ENCODE peak calls at places on chromosomes 12 and 14, in seven cellular contexts. One of them, this sample, is unnamed.
A peak's percentile ranks its signal among the peaks of the same experiment; 100 is the strongest.

GRCh38 chr12:104865080-104865479 is 93.0 kb downstream of the SLC41A2 start:
- DNase-seq in psoas muscle: no peak
- DNase-seq in naive thymus-derived CD4-positive, alpha-beta T cell: no peak
- DNase-seq in lower lobe of right lung: no peak
- DNase-seq in Panc1: no peak
- DNase-seq in thoracic aorta: no peak
- DNase-seq in GM23338: no peak
- DNase-seq in this sample: no peak

GRCh38 chr14:24398943-24399801 is at the start of gene NYNRIN:
- DNase-seq in GM23338: peak; percentile 41
- DNase-seq in lower lobe of right lung: peak; percentile 63
- DNase-seq in psoas muscle: peak; percentile 76
- DNase-seq in Panc1: no peak
- DNase-seq in naive thymus-derived CD4-positive, alpha-beta T cell: peak; percentile 32
- DNase-seq in thoracic aorta: no peak
- DNase-seq in this sample: peak; percentile 74

GRCh38 chr12:48183091-48183875 is at the start of gene CCDC184:
- DNase-seq in psoas muscle: peak; percentile 74
- DNase-seq in lower lobe of right lung: peak; percentile 64
- DNase-seq in naive thymus-derived CD4-positive, alpha-beta T cell: peak; percentile 84
- DNase-seq in Panc1: peak; percentile 38
- DNase-seq in GM23338: peak; percentile 95
- DNase-seq in thoracic aorta: peak; percentile 32
- DNase-seq in this sample: no peak

GRCh38 chr12:105281694-105282049 is 45.7 kb upstream of the APPL2 start:
- DNase-seq in psoas muscle: no peak
- DNase-seq in naive thymus-derived CD4-positive, alpha-beta T cell: no peak
- DNase-seq in thoracic aorta: no peak
- DNase-seq in lower lobe of right lung: no peak
- DNase-seq in Panc1: no peak
- DNase-seq in GM23338: peak; percentile 35
- DNase-seq in this sample: no peak

GRCh38 chr14:55518391-55518790 is 61.6 kb upstream of the KTN1 start:
- DNase-seq in Panc1: no peak
- DNase-seq in naive thymus-derived CD4-positive, alpha-beta T cell: no peak
- DNase-seq in GM23338: no peak
- DNase-seq in thoracic aorta: no peak
- DNase-seq in psoas muscle: no peak
- DNase-seq in lower lobe of right lung: no peak
- DNase-seq in this sample: no peak

GRCh38 chr14:25110101-25110500 is 60.2 kb upstream of the STXBP6 start:
- DNase-seq in psoas muscle: no peak
- DNase-seq in Panc1: no peak
- DNase-seq in lower lobe of right lung: no peak
- DNase-seq in naive thymus-derived CD4-positive, alpha-beta T cell: no peak
- DNase-seq in thoracic aorta: no peak
- DNase-seq in GM23338: no peak
- DNase-seq in this sample: no peak

GRCh38 chr14:53368714-53369191 is 215.6 kb upstream of the DDHD1 start:
- DNase-seq in lower lobe of right lung: no peak
- DNase-seq in psoas muscle: no peak
- DNase-seq in naive thymus-derived CD4-positive, alpha-beta T cell: no peak
- DNase-seq in GM23338: no peak
- DNase-seq in thoracic aorta: no peak
- DNase-seq in Panc1: no peak
- DNase-seq in this sample: no peak

GRCh38 chr12:111413442-111414086 is 7.8 kb downstream of the SH2B3 start:
- DNase-seq in naive thymus-derived CD4-positive, alpha-beta T cell: no peak
- DNase-seq in GM23338: no peak
- DNase-seq in thoracic aorta: no peak
- DNase-seq in Panc1: no peak
- DNase-seq in psoas muscle: no peak
- DNase-seq in lower lobe of right lung: peak; percentile 51
- DNase-seq in this sample: no peak

GRCh38 chr12:89951694-89952060 is 243.0 kb upstream of the ATP2B1 start:
- DNase-seq in psoas muscle: no peak
- DNase-seq in naive thymus-derived CD4-positive, alpha-beta T cell: no peak
- DNase-seq in lower lobe of right lung: no peak
- DNase-seq in GM23338: no peak
- DNase-seq in thoracic aorta: no peak
- DNase-seq in Panc1: no peak
- DNase-seq in this sample: no peak

GRCh38 chr12:76899522-76899921 is 20.7 kb upstream of the CSRP2 start:
- DNase-seq in lower lobe of right lung: no peak
- DNase-seq in GM23338: no peak
- DNase-seq in psoas muscle: no peak
- DNase-seq in naive thymus-derived CD4-positive, alpha-beta T cell: no peak
- DNase-seq in Panc1: no peak
- DNase-seq in thoracic aorta: no peak
- DNase-seq in this sample: no peak

DNA sequence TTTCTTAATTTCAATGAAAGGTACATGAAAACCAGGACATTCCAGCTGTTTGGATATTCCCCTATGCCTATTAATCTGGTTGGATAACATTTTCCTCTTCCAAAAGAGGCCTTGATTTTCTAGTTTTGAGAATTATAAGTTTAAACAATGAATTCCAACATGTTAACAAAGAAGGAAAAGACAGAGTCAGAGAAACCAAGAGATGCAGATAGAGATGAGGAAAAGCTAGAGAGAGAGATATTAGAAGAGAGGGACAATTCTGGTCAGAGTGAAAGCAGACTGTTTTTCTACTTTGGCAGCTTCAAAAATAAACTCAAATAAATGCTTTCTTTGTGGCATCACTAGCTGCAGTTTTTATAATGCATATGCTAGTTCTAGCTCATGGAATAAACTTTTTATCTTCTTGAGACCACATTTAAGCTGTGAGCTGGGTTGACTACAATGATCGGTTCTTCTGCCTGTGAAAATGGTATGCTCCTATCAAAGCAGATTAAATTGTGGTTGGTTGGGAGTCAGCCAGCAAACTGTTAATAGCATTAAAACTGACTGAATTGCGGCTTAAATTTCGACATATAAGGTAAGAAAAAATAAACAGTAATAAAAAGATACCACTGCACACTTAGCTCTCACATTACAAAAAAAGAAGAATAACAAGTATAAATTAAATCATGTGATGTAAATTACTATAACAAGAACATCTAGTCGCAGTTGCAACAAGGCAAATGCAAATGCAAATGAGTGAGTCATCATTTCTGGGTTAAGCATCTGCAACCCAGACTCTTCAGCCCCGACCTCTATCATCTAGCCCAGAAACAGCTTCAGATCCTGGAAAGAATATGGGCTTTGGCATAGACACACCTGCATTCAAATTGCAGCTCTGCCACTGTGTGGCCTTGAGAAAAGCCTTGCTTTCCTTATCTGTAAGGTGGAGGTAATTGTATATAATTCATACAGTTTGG is 19.7 kb upstream of the DHRS7 start:
- DNase-seq in psoas muscle: no peak
- DNase-seq in naive thymus-derived CD4-positive, alpha-beta T cell: no peak
- DNase-seq in GM23338: no peak
- DNase-seq in thoracic aorta: no peak
- DNase-seq in Panc1: no peak
- DNase-seq in lower lobe of right lung: no peak
- DNase-seq in this sample: no peak
- H3K4me3 ChIP-seq in psoas muscle: peak overlapping the region; percentile 65
- H3K4me3 ChIP-seq in naive thymus-derived CD4-positive, alpha-beta T cell: no peak overlapping the region
- H3K4me3 ChIP-seq in GM23338: no peak overlapping the region
- H3K4me3 ChIP-seq in thoracic aorta: peak overlapping the region; percentile 72
- H3K4me3 ChIP-seq in Panc1: no peak overlapping the region
- H3K4me3 ChIP-seq in lower lobe of right lung: no peak overlapping the region
- H3K4me3 ChIP-seq in this sample: peak overlapping the region; percentile 55

GRCh38 chr12:118013283-118013682 is 3.2 kb upstream of the RFC5 start:
- DNase-seq in naive thymus-derived CD4-positive, alpha-beta T cell: no peak
- DNase-seq in psoas muscle: no peak
- DNase-seq in thoracic aorta: no peak
- DNase-seq in Panc1: no peak
- DNase-seq in GM23338: no peak
- DNase-seq in lower lobe of right lung: no peak
- DNase-seq in this sample: no peak

GRCh38 chr12:118015944-118016343 is 559 bp upstream of the RFC5 start:
- DNase-seq in Panc1: no peak
- DNase-seq in GM23338: no peak
- DNase-seq in naive thymus-derived CD4-positive, alpha-beta T cell: no peak
- DNase-seq in lower lobe of right lung: no peak
- DNase-seq in psoas muscle: no peak
- DNase-seq in thoracic aorta: no peak
- DNase-seq in this sample: no peak

GRCh38 chr12:118015306-118015705 is 1.2 kb upstream of the RFC5 start:
- DNase-seq in lower lobe of right lung: no peak
- DNase-seq in naive thymus-derived CD4-positive, alpha-beta T cell: no peak
- DNase-seq in thoracic aorta: no peak
- DNase-seq in Panc1: no peak
- DNase-seq in GM23338: no peak
- DNase-seq in psoas muscle: no peak
- DNase-seq in this sample: no peak

GRCh38 chr12:118017926-118018325 is 1.4 kb downstream of the RFC5 start:
- DNase-seq in thoracic aorta: no peak
- DNase-seq in Panc1: no peak
- DNase-seq in naive thymus-derived CD4-positive, alpha-beta T cell: no peak
- DNase-seq in lower lobe of right lung: no peak
- DNase-seq in psoas muscle: no peak
- DNase-seq in GM23338: no peak
- DNase-seq in this sample: no peak

DNA sequence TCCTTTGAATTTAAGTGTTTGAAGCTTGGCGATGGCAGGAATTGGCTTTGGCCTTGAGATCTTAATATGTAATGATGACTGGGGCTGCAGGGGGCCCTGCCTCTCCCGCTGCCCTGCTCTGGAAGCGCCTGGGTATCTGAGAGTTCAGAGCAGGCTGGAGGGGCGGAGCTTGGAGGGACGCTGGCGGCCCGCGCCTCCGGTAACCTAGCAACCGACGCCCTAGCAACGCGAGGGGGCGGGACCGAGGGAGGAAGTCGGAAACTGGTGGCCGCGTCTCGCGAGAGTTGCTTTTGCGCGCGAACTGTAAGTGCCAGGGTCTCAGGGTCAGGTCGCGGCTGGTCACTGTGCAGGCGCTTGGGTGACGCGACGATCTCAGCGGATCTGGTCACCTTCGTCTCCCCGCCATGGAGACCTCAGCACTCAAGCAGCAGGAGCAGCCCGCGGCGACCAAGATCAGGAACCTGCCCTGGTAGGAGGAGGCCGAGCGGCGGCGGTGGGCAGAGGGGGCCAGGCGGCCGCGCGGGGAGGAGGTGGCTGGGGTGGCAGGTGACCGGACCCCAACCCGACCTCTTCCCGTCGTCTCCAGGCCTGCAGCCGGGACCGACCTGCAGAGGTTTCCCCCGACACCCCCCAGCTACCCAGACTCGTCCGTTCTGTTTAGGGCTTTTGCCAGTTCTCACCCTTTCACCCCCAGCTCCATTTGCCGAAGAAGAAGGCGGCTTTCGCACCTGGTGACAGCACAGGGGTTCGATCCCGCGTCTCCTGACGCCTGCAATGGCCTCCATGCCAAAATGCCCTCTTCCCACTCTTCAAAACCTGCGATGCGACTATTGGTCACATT is at the start of gene RFC5:
- DNase-seq in psoas muscle: peak; percentile 99
- DNase-seq in GM23338: peak; percentile 100
- DNase-seq in thoracic aorta: peak; percentile 93
- DNase-seq in lower lobe of right lung: peak; percentile 99
- DNase-seq in naive thymus-derived CD4-positive, alpha-beta T cell: peak; percentile 97
- DNase-seq in Panc1: peak; percentile 74
- DNase-seq in this sample: peak; percentile 98
- H3K27ac ChIP-seq in psoas muscle: peak within 1 kb of the TSS; percentile 13
- H3K27ac ChIP-seq in GM23338: no peak within 1 kb of the TSS
- H3K27ac ChIP-seq in thoracic aorta: no peak within 1 kb of the TSS
- H3K27ac ChIP-seq in lower lobe of right lung: peak within 1 kb of the TSS; percentile 58
- H3K27ac ChIP-seq in naive thymus-derived CD4-positive, alpha-beta T cell: peak within 1 kb of the TSS; percentile 69
- H3K27ac ChIP-seq in Panc1: peak within 1 kb of the TSS; percentile 86
- H3K27ac ChIP-seq in this sample: no peak within 1 kb of the TSS

GRCh38 chr12:21940972-21941521 is at the start of gene ABCC9:
- DNase-seq in naive thymus-derived CD4-positive, alpha-beta T cell: no peak
- DNase-seq in Panc1: no peak
- DNase-seq in GM23338: peak; percentile 63
- DNase-seq in lower lobe of right lung: peak; percentile 51
- DNase-seq in thoracic aorta: no peak
- DNase-seq in psoas muscle: peak; percentile 81
- DNase-seq in this sample: peak; percentile 69
- H3K4me3 ChIP-seq in naive thymus-derived CD4-positive, alpha-beta T cell: peak within 1 kb of the TSS; percentile 28
- H3K4me3 ChIP-seq in Panc1: no peak within 1 kb of the TSS
- H3K4me3 ChIP-seq in GM23338: peak within 1 kb of the TSS; percentile 70
- H3K4me3 ChIP-seq in lower lobe of right lung: peak within 1 kb of the TSS; percentile 54
- H3K4me3 ChIP-seq in thoracic aorta: peak within 1 kb of the TSS; percentile 79
- H3K4me3 ChIP-seq in psoas muscle: peak within 1 kb of the TSS; percentile 80
- H3K4me3 ChIP-seq in this sample: peak within 1 kb of the TSS; percentile 58

GRCh38 chr12:84913151-84913550 is 552 bp upstream of the SLC6A15 start:
- DNase-seq in thoracic aorta: no peak
- DNase-seq in psoas muscle: no peak
- DNase-seq in GM23338: peak; percentile 61
- DNase-seq in Panc1: no peak
- DNase-seq in lower lobe of right lung: no peak
- DNase-seq in naive thymus-derived CD4-positive, alpha-beta T cell: no peak
- DNase-seq in this sample: no peak

GRCh38 chr12:84910549-84911241 is 1.9 kb downstream of the SLC6A15 start:
- DNase-seq in GM23338: peak; percentile 23
- DNase-seq in Panc1: no peak
- DNase-seq in thoracic aorta: no peak
- DNase-seq in psoas muscle: no peak
- DNase-seq in naive thymus-derived CD4-positive, alpha-beta T cell: no peak
- DNase-seq in lower lobe of right lung: no peak
- DNase-seq in this sample: no peak

GRCh38 chr12:84911331-84912190 is 1.0 kb downstream of the SLC6A15 start:
- DNase-seq in lower lobe of right lung: no peak
- DNase-seq in Panc1: peak; percentile 7
- DNase-seq in naive thymus-derived CD4-positive, alpha-beta T cell: no peak
- DNase-seq in GM23338: peak; percentile 98
- DNase-seq in thoracic aorta: no peak
- DNase-seq in psoas muscle: peak; percentile 59
- DNase-seq in this sample: no peak

DNA sequence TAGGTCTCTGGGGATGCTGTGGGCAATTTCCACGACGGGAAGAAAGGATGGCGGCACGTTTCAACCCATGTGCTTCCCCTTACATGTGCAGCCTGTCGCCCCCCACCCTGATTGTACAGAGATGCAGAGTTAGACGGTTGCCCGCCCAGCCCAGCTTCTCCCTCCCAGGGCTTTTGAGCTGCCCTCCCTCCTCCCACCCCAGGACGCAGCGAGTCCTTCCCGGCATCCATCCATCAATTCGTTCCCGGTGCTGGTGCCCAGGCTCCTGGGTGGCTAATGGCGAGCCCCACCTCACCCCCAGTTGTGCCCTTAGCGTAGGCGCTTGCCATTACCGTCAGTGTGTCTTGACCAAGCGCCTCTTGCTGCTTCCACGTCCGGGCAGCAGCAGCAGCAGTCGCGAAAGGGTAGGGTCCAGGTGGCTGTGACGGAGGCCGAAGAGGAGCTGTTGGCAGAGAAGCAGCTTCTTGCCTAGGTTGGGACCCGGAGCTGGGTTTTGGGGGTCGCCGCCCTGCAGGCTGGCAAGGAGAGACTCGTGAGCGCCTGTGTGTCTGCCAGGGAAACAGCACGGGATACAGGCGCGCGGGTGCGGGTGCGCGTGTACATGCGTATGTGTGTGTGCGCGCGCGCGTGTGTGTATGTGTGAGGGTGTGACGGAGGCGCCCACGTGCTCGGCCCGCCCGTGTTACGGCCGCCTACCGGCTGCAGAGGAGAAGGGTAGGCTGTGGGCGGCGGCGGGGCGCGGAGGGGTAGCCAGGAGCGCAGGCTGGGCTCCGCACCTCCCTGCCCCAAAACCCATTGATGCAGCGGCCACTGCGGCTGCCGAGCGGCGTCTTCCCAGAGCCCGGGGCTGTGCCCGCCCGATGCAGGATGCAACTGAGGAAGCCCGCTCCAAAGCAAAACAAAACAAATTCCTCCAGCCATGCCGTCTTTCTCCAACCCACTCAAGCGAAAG is at the start of gene SLC6A15:
- DNase-seq in naive thymus-derived CD4-positive, alpha-beta T cell: no peak
- DNase-seq in GM23338: peak; percentile 87
- DNase-seq in psoas muscle: peak; percentile 53
- DNase-seq in thoracic aorta: no peak
- DNase-seq in lower lobe of right lung: peak; percentile 55
- DNase-seq in Panc1: no peak
- DNase-seq in this sample: no peak
- H3K27ac ChIP-seq in naive thymus-derived CD4-positive, alpha-beta T cell: no peak within 1 kb of the TSS
- H3K27ac ChIP-seq in GM23338: peak within 1 kb of the TSS; percentile 36
- H3K27ac ChIP-seq in psoas muscle: no peak within 1 kb of the TSS
- H3K27ac ChIP-seq in thoracic aorta: no peak within 1 kb of the TSS
- H3K27ac ChIP-seq in lower lobe of right lung: no peak within 1 kb of the TSS
- H3K27ac ChIP-seq in Panc1: no peak within 1 kb of the TSS
- H3K27ac ChIP-seq in this sample: no peak within 1 kb of the TSS